ENCODE peak calls at places on chromosomes 16 and 17, in five cellular contexts. A, B, T, Y and X are unnamed samples.

GRCh38 chr16:49003992-49004391 is 277.6 kb downstream of the CBLN1 start:
- DNase-seq in A (no peak), B (no peak), T (no peak), Y (no peak), X (no peak)

GRCh38 chr16:85416267-85417109 is 196.6 kb upstream of the GSE1 start:
- DNase-seq in A (peak), B (peak), T (peak), Y (peak), X (no peak)

GRCh38 chr16:21645261-21645721 is 7.1 kb downstream of the IGSF6 start:
- DNase-seq in A (peak), B (peak), T (peak), Y (no peak), X (no peak)

GRCh38 chr17:6506679-6507231 is 49.6 kb downstream of the PITPNM3 start:
- DNase-seq in A (peak), B (no peak), T (peak), Y (no peak), X (no peak)

GRCh38 chr17:76696763-76697701 is 13.7 kb downstream of the MXRA7 start:
- DNase-seq in A (no peak), B (no peak), T (no peak), Y (no peak), X (no peak)

GRCh38 chr16:81469710-81470481 is 25.3 kb downstream of the CMIP start:
- DNase-seq in A (no peak), B (peak), T (peak), Y (no peak), X (no peak)

GRCh38 chr16:28181557-28181914 is 30.2 kb downstream of the XPO6 start:
- DNase-seq in A (peak), B (no peak), T (peak), Y (no peak), X (no peak)

GRCh38 chr16:50566336-50566962 is 18.3 kb downstream of the NKD1 start:
- DNase-seq in A (no peak), B (no peak), T (no peak), Y (no peak), X (no peak)

GRCh38 chr17:2180768-2181167 is 122.8 kb downstream of the SMG6 start:
- DNase-seq in A (no peak), B (no peak), T (no peak), Y (no peak), X (no peak)

GRCh38 chr17:48564200-48565023 is 13.7 kb downstream of the HOXB4 start:
- DNase-seq in A (no peak), B (no peak), T (no peak), Y (no peak), X (no peak)

GRCh38 chr16:90027611-90028010 is 8.4 kb upstream of the DBNDD1 start:
- DNase-seq in A (no peak), B (no peak), T (no peak), Y (no peak), X (no peak)

GRCh38 chr16:273547-274421 is 2.0 kb downstream of the RGS11 start:
- DNase-seq in A (no peak), B (no peak), T (peak), Y (no peak), X (no peak)

GRCh38 chr17:47120521-47121095 is 68.5 kb downstream of the CDC27 start:
- DNase-seq in A (no peak), B (no peak), T (no peak), Y (no peak), X (no peak)

GRCh38 chr16:608019-608418 is 18.2 kb downstream of the RAB40C start:
- DNase-seq in A (peak), B (no peak), T (no peak), Y (peak), X (no peak)

GRCh38 chr16:56517206-56517605 is 2.6 kb downstream of the BBS2 start:
- DNase-seq in A (no peak), B (no peak), T (no peak), Y (no peak), X (no peak)

GRCh38 chr17:70365098-70365583 is 195.8 kb downstream of the KCNJ2 start:
- DNase-seq in A (peak), B (no peak), T (no peak), Y (no peak), X (no peak)

GRCh38 chr17:50129303-50129945 is 536 bp downstream of the SAMD14 start:
- DNase-seq in A (peak), B (peak), T (no peak), Y (no peak), X (peak)

GRCh38 chr17:66814570-66814969 is 20.3 kb upstream of the CACNG5 start:
- DNase-seq in A (no peak), B (no peak), T (no peak), Y (no peak), X (no peak)

GRCh38 chr16:88746511-88746910 is 38.5 kb downstream of the PIEZO1 start:
- DNase-seq in A (no peak), B (no peak), T (no peak), Y (no peak), X (no peak)

GRCh38 chr16:76676356-76676755 is 399.2 kb downstream of the CNTNAP4 start:
- DNase-seq in A (peak), B (no peak), T (no peak), Y (no peak), X (no peak)

GRCh38 chr17:79949646-79950292 is 85.9 kb downstream of the TBC1D16 start:
- DNase-seq in A (no peak), B (no peak), T (no peak), Y (no peak), X (no peak)

GRCh38 chr17:64259922-64260321 is 3.1 kb downstream of the TEX2 start:
- DNase-seq in A (peak), B (no peak), T (peak), Y (no peak), X (no peak)

GRCh38 chr17:39724731-39725130 is 5.6 kb downstream of the MIEN1 start:
- DNase-seq in A (no peak), B (no peak), T (no peak), Y (no peak), X (no peak)

GRCh38 chr16:56306690-56307533 is 115.6 kb downstream of the GNAO1 start:
- DNase-seq in A (no peak), B (no peak), T (no peak), Y (no peak), X (no peak)

GRCh38 chr17:48037924-48038323 is 327 bp upstream of the COPZ2 start:
- DNase-seq in A (no peak), B (no peak), T (no peak), Y (no peak), X (no peak)

GRCh38 chr17:41456206-41456605 is 11.0 kb downstream of the KRT32 start:
- DNase-seq in A (peak), B (no peak), T (no peak), Y (no peak), X (no peak)

GRCh38 chr17:50613007-50613406 is 21.7 kb upstream of the ABCC3 start:
- DNase-seq in A (peak), B (no peak), T (no peak), Y (no peak), X (no peak)

GRCh38 chr17:74444406-74444805 is 12.5 kb downstream of the GPRC5C start:
- DNase-seq in A (peak), B (no peak), T (no peak), Y (no peak), X (no peak)

GRCh38 chr17:76022973-76023899 is 3.9 kb downstream of the EVPL start:
- DNase-seq in A (no peak), B (no peak), T (no peak), Y (no peak), X (no peak)

GRCh38 chr17:73350864-73351263 is 39.1 kb upstream of the CDC42EP4 start:
- DNase-seq in A (no peak), B (no peak), T (no peak), Y (no peak), X (no peak)

GRCh38 chr16:15757630-15758251 is 99.1 kb downstream of the MYH11 start:
- DNase-seq in A (no peak), B (no peak), T (no peak), Y (no peak), X (no peak)

GRCh38 chr16:88854306-88855111 is 2.2 kb downstream of the GALNS start:
- DNase-seq in A (no peak), B (no peak), T (no peak), Y (no peak), X (no peak)

GRCh38 chr17:64780096-64781012 is 118.2 kb upstream of the SMURF2 start:
- DNase-seq in A (peak), B (peak), T (peak), Y (peak), X (no peak)

GRCh38 chr16:75806487-75806886 is 80.2 kb upstream of the CPHXL start:
- DNase-seq in A (no peak), B (no peak), T (no peak), Y (no peak), X (no peak)